ENCODE peak calls at places on chromosomes 11 and 22, in nine cellular contexts. H is activated CD4-positive, alpha-beta T cell treated with anti-CD3 and anti-CD28 coated beads, Interleukin-2, amount 50 U/mL, for 4 hours; U is transverse colon; Q is HEK293T; N is immature natural killer cell; R is thoracic aorta; V is NCI-H1092 treated with DMSO at 0.1 percent for 48 hours; A is Calu3; M is NCI-H774. G is an unnamed sample.

GRCh38 chr11:120256779-120257178 is 16.8 kb downstream of the POU2F3 start:
- DNase-seq in N (no peak), H (no peak), V (no peak), U (no peak), Q (no peak), A (no peak), M (no peak), R (no peak), G (no peak)

GRCh38 chr11:1917523-1918435 is 1.7 kb upstream of the TNNT3 start:
- DNase-seq in H (no peak), V (no peak), N (no peak), M (no peak), R (no peak), U (no peak), A (no peak), Q (no peak), G (no peak)

GRCh38 chr22:28629420-28630184 is 50.0 kb downstream of the TTC28 start:
- DNase-seq in Q (peak), H (no peak), U (no peak), N (no peak), R (no peak), M (no peak), V (no peak), A (no peak), G (no peak)

GRCh38 chr11:92149996-92150395 is 74.6 kb upstream of the FAT3 start:
- DNase-seq in R (no peak), N (no peak), Q (no peak), A (no peak), U (no peak), M (no peak), V (no peak), H (no peak), G (no peak)

GRCh38 chr22:27780161-27780575 is 21.4 kb downstream of the MN1 start:
- DNase-seq in Q (no peak), V (no peak), M (no peak), R (no peak), U (no peak), N (no peak), H (no peak), A (no peak), G (no peak)

GRCh38 chr11:21814169-21814568 is 378.7 kb upstream of the ANO5 start:
- DNase-seq in R (no peak), U (no peak), N (no peak), A (peak), M (no peak), V (no peak), Q (no peak), H (no peak), G (no peak)

GRCh38 chr11:120233207-120233803 is 6.6 kb upstream of the POU2F3 start:
- DNase-seq in Q (no peak), R (no peak), V (no peak), M (no peak), A (no peak), H (no peak), N (no peak), U (no peak), G (no peak)

GRCh38 chr22:38258895-38259294 is 13.9 kb downstream of the TMEM184B start:
- DNase-seq in A (no peak), V (no peak), M (no peak), H (no peak), N (no peak), R (no peak), U (no peak), Q (no peak), G (no peak)

GRCh38 chr22:24330636-24331035 is 60.0 kb downstream of the SPECC1L start:
- DNase-seq in A (no peak), Q (no peak), R (no peak), M (no peak), U (no peak), N (no peak), V (no peak), H (no peak), G (no peak)

GRCh38 chr11:113242767-113243397 is 71.5 kb upstream of the TTC12 start:
- DNase-seq in R (no peak), H (no peak), A (no peak), U (no peak), M (no peak), V (no peak), N (peak), Q (no peak), G (no peak)

GRCh38 chr11:9060700-9061111 is 30.7 kb downstream of the SCUBE2 start:
- DNase-seq in A (peak), N (no peak), H (no peak), V (no peak), U (no peak), M (no peak), R (no peak), Q (peak), G (no peak)

GRCh38 chr11:15213471-15214231 is 98.9 kb downstream of the INSC start:
- DNase-seq in A (no peak), M (no peak), U (no peak), N (no peak), Q (no peak), H (no peak), V (peak), R (no peak), G (no peak)

GRCh38 chr11:109993786-109994185 is 99.4 kb upstream of the ZC3H12C start:
- DNase-seq in U (no peak), R (no peak), M (no peak), H (no peak), V (no peak), A (no peak), Q (no peak), N (no peak), G (no peak)

GRCh38 chr11:86418929-86419328 is 44.2 kb downstream of the CCDC81 start:
- DNase-seq in H (no peak), A (no peak), M (no peak), V (peak), R (no peak), N (no peak), Q (no peak), U (no peak), G (no peak)

GRCh38 chr11:46738887-46739286 is 19.9 kb downstream of the F2 start:
- DNase-seq in V (no peak), M (no peak), U (peak), Q (no peak), R (no peak), N (no peak), A (no peak), H (no peak), G (no peak)

GRCh38 chr11:13772223-13773046 is 104.0 kb downstream of the FAR1 start:
- DNase-seq in V (peak), Q (peak), A (peak), R (no peak), H (no peak), U (no peak), N (peak), M (peak), G (peak)

GRCh38 chr11:120564573-120565301 is 53.2 kb downstream of the GRIK4 start:
- DNase-seq in R (no peak), U (no peak), A (peak), V (peak), H (no peak), M (no peak), N (peak), Q (peak), G (no peak)

GRCh38 chr11:86043765-86044534 is 24.9 kb downstream of the PICALM start:
- DNase-seq in A (no peak), Q (no peak), U (no peak), R (no peak), H (no peak), M (no peak), N (no peak), V (no peak), G (no peak)

GRCh38 chr22:44381761-44382454 is 69.2 kb upstream of the SHISAL1 start:
- DNase-seq in M (no peak), N (no peak), U (no peak), R (no peak), Q (no peak), A (no peak), H (no peak), V (no peak), G (no peak)

GRCh38 chr11:115527534-115528125 is 23.4 kb upstream of the CADM1 start:
- DNase-seq in R (no peak), U (no peak), A (no peak), H (no peak), N (no peak), V (no peak), Q (no peak), M (peak), G (peak)

GRCh38 chr11:134510171-134510570 is 98.1 kb upstream of the B3GAT1 start:
- DNase-seq in V (no peak), U (no peak), R (no peak), H (no peak), N (no peak), M (no peak), A (no peak), Q (no peak), G (no peak)

GRCh38 chr11:68168694-68169093 is 44.4 kb downstream of the KMT5B start:
- DNase-seq in Q (no peak), R (no peak), V (no peak), H (no peak), A (no peak), N (no peak), M (no peak), U (no peak), G (no peak)

GRCh38 chr11:104946907-104947306 is 21.5 kb downstream of the CASP4 start:
- DNase-seq in A (peak), H (no peak), U (no peak), M (no peak), Q (peak), V (peak), R (no peak), N (peak), G (no peak)

GRCh38 chr11:7905961-7906429 is 25.1 kb downstream of the OR10A6 start:
- DNase-seq in V (no peak), A (peak), N (no peak), Q (no peak), U (no peak), M (no peak), H (no peak), R (no peak), G (peak)

GRCh38 chr22:27094633-27095308 is 437.4 kb downstream of the MIAT start:
- DNase-seq in A (no peak), V (no peak), M (no peak), H (no peak), Q (no peak), R (no peak), N (no peak), U (no peak), G (no peak)

GRCh38 chr11:47234669-47235075 is 13.9 kb downstream of the ACP2 start:
- DNase-seq in A (no peak), R (no peak), M (peak), Q (no peak), V (peak), H (peak), U (peak), N (peak), G (peak)

GRCh38 chr11:63762662-63763505 is 5.7 kb downstream of the ZFTA start:
- DNase-seq in U (peak), M (no peak), H (no peak), V (no peak), R (no peak), Q (no peak), A (no peak), N (no peak), G (no peak)

GRCh38 chr11:119056397-119056999 is 507 bp downstream of the HYOU1 start:
- DNase-seq in H (peak), Q (peak), U (peak), M (peak), V (peak), N (peak), A (peak), R (no peak), G (no peak)

GRCh38 chr11:65301491-65302329 is 13.0 kb upstream of the CDC42EP2 start:
- DNase-seq in N (no peak), V (no peak), A (no peak), U (peak), H (no peak), R (no peak), Q (no peak), M (no peak), G (no peak)

GRCh38 chr22:39349967-39350802 is at the start of gene SYNGR1:
- DNase-seq in H (no peak), N (peak), Q (peak), A (peak), R (no peak), U (no peak), M (no peak), V (no peak), G (no peak)

GRCh38 chr11:125890447-125891100 is 3.1 kb downstream of the HYLS1 start:
- DNase-seq in A (no peak), V (no peak), R (no peak), U (no peak), Q (no peak), M (no peak), N (no peak), H (no peak), G (no peak)

GRCh38 chr11:11937957-11938356 is 70.5 kb downstream of the DKK3 start:
- DNase-seq in V (no peak), Q (no peak), N (no peak), R (no peak), A (no peak), M (no peak), H (no peak), U (no peak), G (no peak)

GRCh38 chr11:33329705-33330329 is 72.6 kb downstream of the HIPK3 start:
- DNase-seq in A (peak), M (no peak), N (peak), Q (peak), H (peak), V (peak), R (no peak), U (peak), G (peak)

GRCh38 chr22:37912171-37912570 is 6.1 kb downstream of the MICALL1 start:
- DNase-seq in M (no peak), Q (no peak), V (no peak), H (no peak), U (no peak), N (no peak), A (no peak), R (no peak), G (no peak)

GRCh38 chr11:11845066-11845465 is 3.3 kb downstream of the USP47 start:
- DNase-seq in V (no peak), A (peak), Q (no peak), M (no peak), H (no peak), N (no peak), U (no peak), R (no peak), G (peak)

GRCh38 chr11:85947431-85948272 is 92.5 kb downstream of the CCDC83 start:
- DNase-seq in A (peak), N (no peak), R (no peak), U (no peak), H (no peak), Q (no peak), V (no peak), M (no peak), G (no peak)

GRCh38 chr22:20014526-20015186 is 2.0 kb downstream of the ARVCF start:
- DNase-seq in U (no peak), Q (no peak), V (no peak), A (no peak), H (no peak), N (no peak), R (no peak), M (no peak), G (no peak)